ENCODE peak calls at places on chromosomes 12 and 14, in six cellular contexts. Q is K562, V is astrocyte, W is Karpas-422, Z is fibroblast of lung, A is GM23248. O is an unnamed sample.

GRCh38 chr12:2619136-2619535 is 175.6 kb upstream of the FKBP4 start:
- DNase-seq in Q (no peak), V (no peak), W (no peak), Z (no peak), A (no peak), O (no peak)

GRCh38 chr12:68069276-68069675 is 80.0 kb downstream of the IFNG-AS1 start:
- DNase-seq in Q (no peak), V (no peak), W (no peak), Z (no peak), A (no peak), O (no peak)

GRCh38 chr14:74616996-74617700 is 5.1 kb upstream of the LTBP2 start:
- DNase-seq in Q (no peak), V (peak; percentile 58), W (no peak), Z (peak; percentile 72), A (peak; percentile 61), O (no peak)

GRCh38 chr12:6915023-6915788 is 826 bp downstream of the ENO2 start:
- DNase-seq in Q (peak; percentile 70), V (no peak), W (peak; percentile 50), Z (no peak), A (no peak), O (no peak)

GRCh38 chr12:19783547-19784444 is 344.5 kb downstream of the AEBP2 start:
- DNase-seq in Q (no peak), V (no peak), W (no peak), Z (no peak), A (no peak), O (no peak)

GRCh38 chr14:67522270-67522669 is 10.8 kb upstream of the PLEKHH1 start:
- DNase-seq in Q (no peak), V (no peak), W (no peak), Z (no peak), A (no peak), O (no peak)

GRCh38 chr12:110658242-110658641 is 30.7 kb downstream of the HVCN1 start:
- DNase-seq in Q (no peak), V (no peak), W (no peak), Z (no peak), A (no peak), O (no peak)

GRCh38 chr12:76236640-76237039 is 111.6 kb downstream of the BBS10 start:
- DNase-seq in Q (no peak), V (peak; percentile 73), W (no peak), Z (peak; percentile 84), A (peak; percentile 41), O (peak; percentile 97)

GRCh38 chr12:47742253-47742825 is 16.3 kb downstream of the RAPGEF3 start:
- DNase-seq in Q (peak; percentile 72), V (no peak), W (peak; percentile 85), Z (no peak), A (peak; percentile 41), O (peak; percentile 76)

GRCh38 chr12:130817804-130818203 is 21.2 kb downstream of the STX2 start:
- DNase-seq in Q (no peak), V (no peak), W (no peak), Z (no peak), A (no peak), O (no peak)

GRCh38 chr12:103877934-103878510 is 37.0 kb upstream of the NT5DC3 start:
- DNase-seq in Q (peak; percentile 63), V (peak; percentile 31), W (peak; percentile 87), Z (peak; percentile 48), A (peak; percentile 80), O (peak; percentile 94)

GRCh38 chr14:92731622-92732021 is 16.8 kb downstream of the LGMN start:
- DNase-seq in Q (no peak), V (no peak), W (no peak), Z (no peak), A (no peak), O (no peak)

GRCh38 chr12:5438671-5439200 is 6.8 kb downstream of the NTF3 start:
- DNase-seq in Q (no peak), V (peak; percentile 68), W (no peak), Z (peak; percentile 71), A (peak; percentile 66), O (no peak)

GRCh38 chr14:105885561-105886320 is 359.4 kb downstream of the TMEM121 start:
- DNase-seq in Q (no peak), V (no peak), W (no peak), Z (no peak), A (no peak), O (no peak)

GRCh38 chr12:44000309-44000952 is 164.6 kb downstream of the TMEM117 start:
- DNase-seq in Q (peak; percentile 24), V (peak; percentile 8), W (peak; percentile 90), Z (peak; percentile 25), A (peak; percentile 80), O (peak; percentile 80)

GRCh38 chr12:132071001-132071810 is 72.9 kb downstream of the DDX51 start:
- DNase-seq in Q (no peak), V (no peak), W (peak; percentile 84), Z (no peak), A (no peak), O (no peak)

GRCh38 chr12:110600254-110600653 is 13.7 kb upstream of the TCTN1 start:
- DNase-seq in Q (no peak), V (peak; percentile 41), W (peak; percentile 89), Z (peak; percentile 50), A (peak; percentile 79), O (peak; percentile 89)

GRCh38 chr14:39417014-39417413 is 15.2 kb downstream of the FBXO33 start:
- DNase-seq in Q (no peak), V (no peak), W (no peak), Z (peak; percentile 27), A (peak; percentile 50), O (peak; percentile 39)

GRCh38 chr12:13204428-13204827 is 7.9 kb downstream of the EMP1 start:
- DNase-seq in Q (no peak), V (peak; percentile 74), W (no peak), Z (peak; percentile 80), A (peak; percentile 66), O (no peak)

GRCh38 chr12:9625019-9625418 is 17.3 kb upstream of the KLRB1 start:
- DNase-seq in Q (no peak), V (no peak), W (no peak), Z (no peak), A (no peak), O (no peak)

GRCh38 chr12:9626821-9627220 is 19.1 kb upstream of the KLRB1 start:
- DNase-seq in Q (no peak), V (no peak), W (no peak), Z (no peak), A (no peak), O (no peak)

DNA sequence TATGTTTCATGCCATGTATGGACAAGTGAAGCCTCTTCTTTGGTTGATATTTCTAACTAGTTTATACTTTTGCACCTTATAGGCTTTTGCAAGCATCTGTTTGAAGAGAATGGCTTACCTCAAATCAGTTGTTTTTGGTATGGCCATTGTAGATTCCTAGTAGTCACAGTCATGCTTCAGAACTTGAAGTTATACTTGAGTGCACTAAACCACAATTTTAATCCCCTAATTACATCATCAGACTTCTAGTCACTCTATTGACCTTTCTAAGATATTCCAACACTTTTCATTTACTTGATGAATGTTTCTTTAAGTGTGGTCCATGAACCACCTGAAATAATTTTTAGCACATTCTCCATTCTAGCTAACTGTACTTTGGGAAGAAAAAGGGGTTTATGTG is 18.6 kb upstream of the KLRB1 start:
- DNase-seq in Q (no peak), V (no peak), W (peak; percentile 51), Z (peak; percentile 18), A (no peak), O (no peak)
- H3K4me1 ChIP-seq in Q (no peaks in the 10 kb centered on the region), V (no peaks in the 10 kb centered on the region), W (no peaks in the 10 kb centered on the region), Z (no peaks in the 10 kb centered on the region), A (no peaks in the 10 kb centered on the region), O (no peaks in the 10 kb centered on the region)

GRCh38 chr12:118307069-118307954 is 65.4 kb downstream of the TAOK3 start:
- DNase-seq in Q (no peak), V (peak; percentile 97), W (peak; percentile 51), Z (peak; percentile 97), A (peak; percentile 95), O (peak; percentile 92)
- H3K4me2 ChIP-seq in Q (no peak overlapping the region), V (peak overlapping the region; percentile 93), W (peak overlapping the region; percentile 47), Z (peak overlapping the region; percentile 60), A (peak overlapping the region; percentile 91), O (peak overlapping the region; percentile 80)

DNA sequence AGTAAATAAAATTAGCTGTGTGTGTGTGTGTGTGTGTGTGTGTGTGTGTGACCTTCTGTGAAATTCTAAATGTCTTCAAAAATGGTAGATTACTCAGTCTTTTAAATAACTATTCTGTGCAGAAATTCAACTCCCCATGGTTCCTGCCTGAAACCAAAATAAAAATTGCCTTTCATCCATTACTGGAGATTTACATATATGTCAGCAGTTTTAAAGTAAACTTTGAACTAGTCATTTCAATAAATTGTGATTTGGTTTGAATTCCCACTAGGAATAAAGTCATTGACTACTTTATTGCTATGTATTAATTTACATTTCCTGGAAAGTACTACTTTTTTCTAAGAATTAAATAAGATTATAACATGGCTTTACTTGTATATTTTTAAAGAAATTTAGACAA is 5.3 kb downstream of the ELK3 start:
- DNase-seq in Q (no peak), V (no peak), W (no peak), Z (no peak), A (no peak), O (no peak)
- H3K27ac ChIP-seq in Q (no peak overlapping the region), V (peak overlapping the region; percentile 100), W (no peak overlapping the region), Z (peak overlapping the region; percentile 92), A (peak overlapping the region; percentile 96), O (peak overlapping the region; percentile 98)

GRCh38 chr14:76922599-76922998 is 96.4 kb downstream of the LRRC74A start:
- DNase-seq in Q (no peak), V (peak; percentile 70), W (no peak), Z (peak; percentile 77), A (no peak), O (no peak)
- H3K4me1 ChIP-seq in Q (peaks cover 51% of the 10 kb centered on the region), V (peaks cover 55% of the 10 kb centered on the region), W (peaks cover 89% of the 10 kb centered on the region), Z (peaks cover 36% of the 10 kb centered on the region), A (peaks cover 36% of the 10 kb centered on the region), O (peaks cover 32% of the 10 kb centered on the region)

DNA sequence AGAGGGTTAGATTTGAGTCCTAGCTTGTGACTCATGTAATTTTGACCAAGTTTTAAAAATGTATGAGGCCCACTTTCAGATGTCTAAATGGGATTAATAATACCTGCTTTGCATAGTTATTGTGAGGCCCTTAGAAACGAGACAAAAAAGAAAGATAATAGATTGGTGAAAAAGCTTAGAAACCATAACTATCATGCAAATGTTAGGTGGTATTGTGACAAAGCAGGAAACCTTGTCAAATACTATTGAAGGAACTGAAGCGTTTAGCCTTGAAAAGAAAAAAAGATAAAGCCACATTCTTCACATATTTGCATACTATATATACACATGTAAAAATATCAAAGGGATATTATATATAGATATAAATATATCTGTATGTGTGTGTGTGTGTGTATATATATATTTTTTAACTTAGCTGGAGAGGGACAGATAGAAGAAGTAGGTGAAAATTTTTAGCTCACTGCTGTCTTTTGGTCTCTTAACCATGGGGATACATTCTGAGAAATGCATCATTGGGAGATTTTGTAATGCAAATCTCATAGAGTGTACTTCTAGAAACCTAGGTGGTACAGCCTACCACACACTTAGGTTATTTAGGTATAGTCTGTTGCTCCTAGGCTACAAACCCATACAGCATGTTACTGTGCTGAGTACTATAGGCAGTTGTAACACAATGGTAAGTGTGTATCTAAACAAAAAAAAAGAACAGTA is 270.3 kb downstream of the CCDC91 start:
- DNase-seq in Q (no peak), V (no peak), W (peak; percentile 76), Z (no peak), A (no peak), O (no peak)
- H3K4me2 ChIP-seq in Q (no peak overlapping the region), V (no peak overlapping the region), W (peak overlapping the region; percentile 43), Z (no peak overlapping the region), A (no peak overlapping the region), O (no peak overlapping the region)